ENCODE peak calls at places on chromosomes 12 and 14, in four cellular contexts. T, U, N and H are unnamed samples.

GRCh38 chr14:60640859-60641721 is 8.2 kb downstream of the SIX1 start:
- DNase-seq in T (no peak), U (no peak), N (no peak), H (no peak)

GRCh38 chr12:118544569-118544968 is 168.2 kb downstream of the SUDS3 start:
- DNase-seq in T (no peak), U (no peak), N (no peak), H (no peak)

GRCh38 chr12:27460471-27460978 is 14.0 kb downstream of the SMCO2 start:
- DNase-seq in T (no peak), U (no peak), N (no peak), H (no peak)

GRCh38 chr14:89445252-89445973 is 28.4 kb upstream of the FOXN3 start:
- DNase-seq in T (no peak), U (no peak), N (no peak), H (no peak)

GRCh38 chr12:49824886-49825285 is 3.3 kb downstream of the NCKAP5L start:
- DNase-seq in T (no peak), U (no peak), N (no peak), H (no peak)

GRCh38 chr14:34220921-34221320 is 241.1 kb downstream of the SPTSSA start:
- DNase-seq in T (no peak), U (no peak), N (no peak), H (no peak)

GRCh38 chr12:132634411-132634990 is 15.9 kb downstream of the P2RX2 start:
- DNase-seq in T (no peak), U (no peak), N (no peak), H (no peak)

GRCh38 chr12:2773199-2773875 is 21.4 kb upstream of the FKBP4 start:
- DNase-seq in T (no peak), U (no peak), N (no peak), H (no peak)

GRCh38 chr12:102722147-102722546 is 194.9 kb downstream of the PAH start:
- DNase-seq in T (no peak), U (no peak), N (no peak), H (no peak)

GRCh38 chr12:20931894-20932293 is 121.4 kb downstream of the SLCO1B3 start:
- DNase-seq in T (no peak), U (no peak), N (no peak), H (no peak)

GRCh38 chr14:89139404-89140247 is 277.4 kb downstream of the FOXN3 start:
- DNase-seq in T (no peak), U (no peak), N (no peak), H (no peak)

GRCh38 chr12:33472299-33472698 is 32.7 kb upstream of the SYT10 start:
- DNase-seq in T (no peak), U (no peak), N (no peak), H (no peak)
- H3K27ac ChIP-seq in T (no peak overlapping the region), U (no peak overlapping the region), N (no peak overlapping the region), H (no peak overlapping the region)

GRCh38 chr12:92216092-92216491 is 70.4 kb upstream of the BTG1 start:
- DNase-seq in T (no peak), U (no peak), N (no peak), H (no peak)
- H3K4me1 ChIP-seq in T (no peaks in the 10 kb centered on the region), U (no peaks in the 10 kb centered on the region), N (no peaks in the 10 kb centered on the region), H (no peaks in the 10 kb centered on the region)

GRCh38 chr12:113222730-113223531 is 1.7 kb downstream of the TPCN1 start:
- DNase-seq in T (peak; percentile 74), U (no peak), N (peak; percentile 74), H (no peak)
- TF ChIP-seq POLR2A in T (no peak), U (no peak), N (no peak), H (no peak)

GRCh38 chr12:75658286-75658685 is 146.9 kb upstream of the KRR1 start:
- DNase-seq in T (no peak), U (no peak), N (no peak), H (no peak)
- H3K27ac ChIP-seq in T (peak overlapping the region; percentile 79), U (no peak overlapping the region), N (no peak overlapping the region), H (peak overlapping the region; percentile 84)